ENCODE peak calls at places on chromosomes 6 and 20, in four cellular contexts. C is AG10803, N is GM04504, E is spleen. V is an unnamed sample.

GRCh38 chr6:131029661-131030297 is 33.3 kb downstream of the EPB41L2 start:
- DNase-seq in N (no peak), E (no peak), C (peak; percentile 39), V (no peak)

GRCh38 chr6:47512872-47513271 is 35.3 kb downstream of the CD2AP start:
- DNase-seq in N (no peak), E (no peak), C (no peak), V (no peak)

GRCh38 chr20:61417221-61417941 is 165.3 kb downstream of the CDH4 start:
- DNase-seq in C (no peak), N (no peak), E (no peak), V (no peak)

GRCh38 chr6:43883698-43884659 is 114.0 kb downstream of the VEGFA start:
- DNase-seq in N (no peak), C (no peak), E (peak; percentile 66), V (no peak)

GRCh38 chr6:139490482-139490881 is 116.0 kb upstream of the CITED2 start:
- DNase-seq in E (no peak), C (peak; percentile 48), N (no peak), V (no peak)

GRCh38 chr6:106547556-106547955 is 81.7 kb downstream of the RTN4IP1 start:
- DNase-seq in E (no peak), C (no peak), N (no peak), V (no peak)

GRCh38 chr6:71602385-71602949 is 283.9 kb upstream of the RIMS1 start:
- DNase-seq in E (no peak), N (peak; percentile 82), C (peak; percentile 97), V (no peak)

GRCh38 chr6:110329729-110330436 is 28.3 kb downstream of the METTL24 start:
- DNase-seq in C (peak; percentile 52), E (no peak), N (no peak), V (no peak)

GRCh38 chr6:42960243-42961019 is at the start of gene GNMT:
- DNase-seq in N (no peak), E (peak; percentile 89), C (no peak), V (no peak)

GRCh38 chr20:7383218-7383617 is 557.0 kb downstream of the HAO1 start:
- DNase-seq in E (no peak), N (no peak), C (no peak), V (no peak)

GRCh38 chr6:14254505-14254904 is 136.9 kb downstream of the CD83 start:
- DNase-seq in N (no peak), E (no peak), C (no peak), V (no peak)

GRCh38 chr20:52405417-52405816 is 213.8 kb upstream of the ZFP64 start:
- DNase-seq in E (no peak), N (no peak), C (peak; percentile 45), V (no peak)

GRCh38 chr6:150426198-150426597 is 57.4 kb downstream of the IYD start:
- DNase-seq in N (no peak), C (no peak), E (no peak), V (no peak)

GRCh38 chr6:158536891-158537798 is 22.7 kb upstream of the TMEM181 start:
- DNase-seq in N (no peak), E (no peak), C (no peak), V (no peak)

GRCh38 chr6:85678602-85679444 is 36.1 kb upstream of the SYNCRIP start:
- DNase-seq in E (peak; percentile 99), N (peak; percentile 98), C (peak; percentile 99), V (peak; percentile 96)

GRCh38 chr6:34829137-34829536 is 37.3 kb downstream of the BLTP3A start:
- DNase-seq in N (no peak), E (no peak), C (no peak), V (no peak)

GRCh38 chr20:61482425-61482887 is 230.4 kb downstream of the CDH4 start:
- DNase-seq in E (no peak), N (no peak), C (no peak), V (no peak)

GRCh38 chr20:19976595-19977372 is 40.4 kb upstream of the NAA20 start:
- DNase-seq in E (no peak), N (peak; percentile 53), C (peak; percentile 88), V (no peak)

V was measured in iPS DF 6.9.